ENCODE peak calls at places on chromosomes 4 and X, in six cellular contexts. P, M, F, J, D and S are unnamed samples.

GRCh38 chr4:1011022-1011694 is at the start of gene FGFRL1:
- DNase-seq in P (peak), M (peak), F (peak), J (peak), D (peak), S (peak)

GRCh38 chr4:176988226-176988625 is 195.5 kb upstream of the VEGFC start:
- DNase-seq in P (no peak), M (no peak), F (peak), J (no peak), D (no peak), S (no peak)

GRCh38 chr4:54683616-54684346 is 26.0 kb downstream of the KIT start:
- DNase-seq in P (peak), M (no peak), F (peak), J (peak), D (no peak), S (no peak)

GRCh38 chrX:2638279-2638678 is 52.8 kb upstream of the CD99 start:
- DNase-seq in P (no peak), M (no peak), F (no peak), J (no peak), D (no peak), S (no peak)

GRCh38 chr4:151409470-151410313 is 716 bp downstream of the FHIP1A start:
- DNase-seq in P (peak), M (peak), F (peak), J (no peak), D (peak), S (peak)

GRCh38 chr4:152100378-152101201 is 339.8 kb upstream of the GATB start:
- DNase-seq in P (peak), M (no peak), F (peak), J (peak), D (no peak), S (no peak)

GRCh38 chr4:1356181-1356998 is 9.4 kb downstream of the UVSSA start:
- DNase-seq in P (peak), M (peak), F (no peak), J (peak), D (peak), S (peak)

GRCh38 chr4:20299515-20299914 is 47.8 kb downstream of the SLIT2 start:
- DNase-seq in P (no peak), M (no peak), F (no peak), J (no peak), D (no peak), S (no peak)

DNA sequence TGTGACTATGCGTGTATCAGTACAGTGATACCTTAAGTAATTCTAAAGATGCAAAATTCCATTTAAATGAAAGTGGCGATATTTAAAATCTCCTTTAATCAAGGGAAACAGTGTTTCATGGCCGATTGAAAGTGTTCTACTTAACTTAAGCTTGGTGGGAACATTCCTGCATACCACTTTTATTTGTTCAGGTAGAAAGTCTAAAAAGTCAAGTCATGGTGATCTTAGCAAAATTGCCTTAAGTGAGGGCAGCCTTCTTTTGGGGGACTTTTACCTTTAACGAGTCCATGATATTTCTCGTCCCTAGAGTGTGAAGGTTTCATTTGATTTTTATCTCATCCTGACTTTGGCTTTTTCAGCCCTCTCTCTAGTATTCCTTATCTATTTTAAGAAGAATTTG is 149.2 kb downstream of the KDM6A start:
- DNase-seq in P (no peak), M (no peak), F (no peak), J (no peak), D (no peak), S (no peak)
- H3K27ac ChIP-seq in P (no peak), M (no peak), F (no peak), J (no peak), D (no peak), S (no peak)

DNA sequence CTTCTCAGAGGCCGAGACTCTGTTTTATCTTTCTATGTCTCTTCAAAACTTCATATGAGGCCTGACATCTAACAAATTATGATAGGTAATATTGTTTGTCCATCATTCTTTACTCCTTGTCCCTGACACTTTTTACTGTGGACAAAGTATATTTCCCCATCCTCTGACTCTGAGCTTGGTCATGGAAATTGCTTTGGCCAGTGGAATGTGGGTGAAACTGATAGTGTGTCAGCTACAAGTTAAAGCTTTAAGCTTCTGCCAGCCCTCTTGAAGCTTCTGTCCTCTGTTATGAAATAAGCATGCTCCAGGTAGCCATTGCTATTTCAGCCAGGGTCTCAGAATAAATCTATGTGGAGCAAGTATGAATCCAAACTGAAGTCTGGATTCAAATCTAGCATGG is 604.6 kb downstream of the BCOR start:
- DNase-seq in P (no peak), M (no peak), F (no peak), J (no peak), D (no peak), S (no peak)
- H3K27ac ChIP-seq in P (no peak), M (no peak), F (no peak), J (no peak), D (no peak), S (no peak)

GRCh38 chrX:115367455-115367854 is 77.9 kb downstream of the LUZP4 start:
- DNase-seq in P (no peak), M (no peak), F (peak), J (no peak), D (no peak), S (no peak)
- H3K27ac ChIP-seq in P (no peak), M (peak), F (peak), J (no peak), D (no peak), S (no peak)

GRCh38 chr4:7902826-7903225 is 36.8 kb downstream of the AFAP1 start:
- DNase-seq in P (no peak), M (no peak), F (no peak), J (no peak), D (no peak), S (no peak)

GRCh38 chr4:7904942-7905341 is 34.7 kb downstream of the AFAP1 start:
- DNase-seq in P (no peak), M (peak), F (no peak), J (no peak), D (no peak), S (no peak)

GRCh38 chr4:7904108-7904516 is 35.5 kb downstream of the AFAP1 start:
- DNase-seq in P (no peak), M (no peak), F (no peak), J (no peak), D (no peak), S (no peak)

GRCh38 chr4:7902101-7902553 is 37.5 kb downstream of the AFAP1 start:
- DNase-seq in P (no peak), M (no peak), F (no peak), J (no peak), D (no peak), S (no peak)

GRCh38 chr4:7903686-7904085 is 36.0 kb downstream of the AFAP1 start:
- DNase-seq in P (no peak), M (no peak), F (no peak), J (no peak), D (no peak), S (no peak)
- H3K27ac ChIP-seq in P (peak), M (peak), F (no peak), J (no peak), D (no peak), S (no peak)

DNA sequence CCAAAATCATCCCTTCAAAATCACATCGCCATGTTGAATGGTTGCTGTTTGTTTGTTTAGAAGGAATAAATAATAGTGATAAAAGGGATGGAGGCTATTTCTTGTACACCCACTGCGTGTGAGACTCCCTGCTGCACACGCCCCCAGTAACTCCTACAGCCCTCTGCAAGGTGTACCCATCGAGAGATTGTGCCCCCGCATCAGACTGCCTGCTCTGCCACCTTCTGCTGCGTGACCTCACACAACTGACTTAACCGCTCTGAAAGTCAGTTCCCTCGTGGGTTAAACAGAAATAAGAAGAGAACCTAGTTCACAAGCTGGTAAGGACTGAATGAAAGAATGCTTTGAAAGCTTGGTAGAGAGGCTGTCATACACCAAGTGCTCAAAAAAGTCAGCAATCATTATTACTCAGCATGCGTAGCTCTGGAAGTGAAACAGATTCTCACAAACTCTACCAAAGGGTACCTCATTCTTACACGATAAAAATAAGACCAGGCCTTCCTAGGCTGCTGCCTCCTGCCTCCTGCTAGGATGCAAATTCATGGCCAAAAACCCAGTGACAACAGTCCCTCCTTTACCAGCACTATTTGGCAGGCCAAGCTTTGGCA is 147.1 kb downstream of the CPEB2 start:
- DNase-seq in P (no peak), M (no peak), F (no peak), J (no peak), D (no peak), S (no peak)
- H3K27ac ChIP-seq in P (peak), M (no peak), F (no peak), J (peak), D (no peak), S (no peak)

DNA sequence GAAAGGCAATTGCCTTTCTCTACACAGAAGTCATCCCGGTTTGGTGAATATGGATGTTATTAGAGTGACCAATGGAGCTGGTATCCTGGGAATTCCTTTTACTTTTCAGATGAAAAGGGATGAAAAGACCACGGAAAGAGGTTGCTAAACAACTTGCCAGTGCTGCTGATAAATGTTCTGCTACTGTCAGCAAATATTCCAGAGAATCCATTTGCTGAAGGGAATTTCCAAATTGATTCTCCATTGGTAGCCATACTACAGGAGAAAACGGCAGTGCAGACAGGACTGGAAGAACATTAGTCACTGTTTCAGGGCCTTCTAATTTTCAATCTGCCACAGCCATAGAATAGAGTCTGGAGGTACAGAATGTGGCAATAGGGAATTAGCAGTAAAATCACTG is 451.5 kb downstream of the PCDH11X start:
- DNase-seq in P (no peak), M (no peak), F (no peak), J (no peak), D (no peak), S (no peak)
- H3K27ac ChIP-seq in P (no peak), M (no peak), F (no peak), J (no peak), D (no peak), S (no peak)

GRCh38 chr4:17373666-17374065 is 138.2 kb downstream of the QDPR start:
- DNase-seq in P (no peak), M (no peak), F (no peak), J (no peak), D (no peak), S (no peak)
- H3K27ac ChIP-seq in P (no peak), M (no peak), F (no peak), J (no peak), D (no peak), S (no peak)

GRCh38 chr4:16844796-16845586 is 53.5 kb downstream of the LDB2 start:
- DNase-seq in P (no peak), M (no peak), F (no peak), J (no peak), D (no peak), S (no peak)
- H3K27ac ChIP-seq in P (peak), M (peak), F (no peak), J (no peak), D (no peak), S (no peak)